ENCODE peak calls at places on chromosome 3, in seven cellular contexts. U, Z, E, H, D, V and J are unnamed samples.

GRCh38 chr3:52834871-52835501 is at the start of gene MUSTN1:
- DNase-seq in Z (no peak), V (no peak), D (peak; percentile 7), H (no peak), U (no peak), E (no peak), J (no peak)

GRCh38 chr3:120357807-120358206 is 8.7 kb upstream of the LRRC58 start:
- DNase-seq in Z (no peak), V (no peak), U (no peak), E (peak; percentile 18), D (no peak), H (no peak), J (no peak)

GRCh38 chr3:125042725-125043406 is 12.9 kb downstream of the HEG1 start:
- DNase-seq in D (peak; percentile 64), Z (no peak), V (no peak), E (no peak), U (no peak), H (no peak), J (no peak)

GRCh38 chr3:155870945-155871745 is 695 bp downstream of the GMPS start:
- DNase-seq in E (peak; percentile 56), U (no peak), H (peak; percentile 34), D (peak; percentile 25), Z (no peak), V (peak; percentile 48), J (peak; percentile 39)

GRCh38 chr3:45644063-45644462 is 45.1 kb upstream of the SACM1L start:
- DNase-seq in Z (peak; percentile 76), H (no peak), E (no peak), D (peak; percentile 91), V (no peak), U (no peak), J (no peak)

GRCh38 chr3:17678116-17678741 is 64.2 kb downstream of the TBC1D5 start:
- DNase-seq in Z (peak; percentile 65), H (peak; percentile 1), D (peak; percentile 73), U (no peak), E (peak; percentile 29), V (no peak), J (no peak)

GRCh38 chr3:120645083-120645800 is 36.8 kb downstream of the HGD start:
- DNase-seq in D (no peak), Z (no peak), H (no peak), V (no peak), E (no peak), U (no peak), J (no peak)

GRCh38 chr3:55828712-55829111 is 341.6 kb upstream of the WNT5A start:
- DNase-seq in V (no peak), U (no peak), D (no peak), Z (peak; percentile 32), H (no peak), E (no peak), J (no peak)

GRCh38 chr3:184953396-184953795 is 141.4 kb downstream of the VPS8 start:
- DNase-seq in E (peak; percentile 67), Z (no peak), U (no peak), D (no peak), V (no peak), H (no peak), J (no peak)

GRCh38 chr3:183502782-183503181 is 52.7 kb downstream of the KLHL6 start:
- DNase-seq in U (no peak), V (no peak), E (no peak), H (no peak), Z (no peak), D (no peak), J (no peak)